ENCODE peak calls at places on chromosomes 11 and 22, in ten cellular contexts. Q is cardiac muscle cell, C is cardiac fibroblast, A is BE2C, L is A549, W is endothelial cell of umbilical vein, Z is GM12865, B is fibroblast of lung, X is dorsolateral prefrontal cortex, H is foreskin fibroblast. P is an unnamed sample.

GRCh38 chr11:45141171-45141570 is 5.3 kb upstream of the PRDM11 start:
- DNase-seq in Q (no peak), C (no peak), A (no peak), L (no peak), W (no peak), Z (peak; percentile 43), B (no peak), X (no peak), H (no peak), P (no peak)

GRCh38 chr11:15707971-15708370 is 593.2 kb downstream of the INSC start:
- DNase-seq in Q (no peak), C (peak; percentile 7), A (peak; percentile 61), L (peak; percentile 33), W (no peak), Z (no peak), B (peak; percentile 45), X (peak; percentile 37), H (no peak), P (no peak)

GRCh38 chr22:49475253-49475652 is 352.4 kb downstream of the BRD1 start:
- DNase-seq in Q (no peak), C (no peak), A (no peak), L (no peak), W (no peak), Z (no peak), B (no peak), X (no peak), H (no peak), P (no peak)

GRCh38 chr11:115652094-115652493 is 147.9 kb upstream of the CADM1 start:
- DNase-seq in Q (no peak), C (no peak), A (no peak), L (no peak), W (no peak), Z (no peak), B (no peak), X (no peak), H (no peak), P (no peak)

GRCh38 chr22:33921576-33922181 is 1.4 kb upstream of the LARGE1 start:
- DNase-seq in Q (peak; percentile 89), C (peak; percentile 61), A (peak; percentile 50), L (peak; percentile 17), W (no peak), Z (peak; percentile 74), B (peak; percentile 68), X (peak; percentile 75), H (peak; percentile 22), P (no peak)

GRCh38 chr11:3007404-3008010 is 15.4 kb upstream of the NAP1L4 start:
- DNase-seq in Q (no peak), C (no peak), A (no peak), L (no peak), W (no peak), Z (no peak), B (no peak), X (no peak), H (no peak), P (no peak)

GRCh38 chr11:94519478-94520084 is 7.3 kb downstream of the C11orf97 start:
- DNase-seq in Q (peak; percentile 56), C (peak; percentile 62), A (no peak), L (no peak), W (peak; percentile 38), Z (peak; percentile 18), B (peak; percentile 17), X (no peak), H (no peak), P (no peak)

GRCh38 chr11:111631666-111632039 is 29.4 kb downstream of the SIK2 start:
- DNase-seq in Q (no peak), C (peak; percentile 87), A (peak; percentile 56), L (no peak), W (peak; percentile 38), Z (peak; percentile 26), B (peak; percentile 89), X (no peak), H (peak; percentile 81), P (peak; percentile 63)

GRCh38 chr11:27290261-27290660 is 72.8 kb downstream of the CCDC34 start:
- DNase-seq in Q (no peak), C (no peak), A (no peak), L (no peak), W (no peak), Z (no peak), B (no peak), X (no peak), H (no peak), P (no peak)

GRCh38 chr11:132631956-132632355 is 900.3 kb downstream of the OPCML start:
- DNase-seq in Q (no peak), C (no peak), A (no peak), L (no peak), W (no peak), Z (no peak), B (no peak), X (no peak), H (no peak), P (no peak)

GRCh38 chr11:107563702-107564101 is 1.8 kb downstream of the ALKBH8 start:
- DNase-seq in Q (peak; percentile 51), C (peak; percentile 70), A (peak; percentile 50), L (peak; percentile 44), W (peak; percentile 69), Z (peak; percentile 64), B (peak; percentile 62), X (no peak), H (peak; percentile 45), P (no peak)

GRCh38 chr11:116595305-116595880 is 177.4 kb downstream of the BUD13 start:
- DNase-seq in Q (no peak), C (no peak), A (no peak), L (no peak), W (no peak), Z (no peak), B (no peak), X (no peak), H (no peak), P (no peak)

GRCh38 chr22:26585104-26585790 is 4.7 kb downstream of the TPST2 start:
- DNase-seq in Q (peak; percentile 39), C (peak; percentile 66), A (peak; percentile 84), L (peak; percentile 22), W (peak; percentile 80), Z (no peak), B (peak; percentile 84), X (no peak), H (peak; percentile 89), P (peak; percentile 44)

DNA sequence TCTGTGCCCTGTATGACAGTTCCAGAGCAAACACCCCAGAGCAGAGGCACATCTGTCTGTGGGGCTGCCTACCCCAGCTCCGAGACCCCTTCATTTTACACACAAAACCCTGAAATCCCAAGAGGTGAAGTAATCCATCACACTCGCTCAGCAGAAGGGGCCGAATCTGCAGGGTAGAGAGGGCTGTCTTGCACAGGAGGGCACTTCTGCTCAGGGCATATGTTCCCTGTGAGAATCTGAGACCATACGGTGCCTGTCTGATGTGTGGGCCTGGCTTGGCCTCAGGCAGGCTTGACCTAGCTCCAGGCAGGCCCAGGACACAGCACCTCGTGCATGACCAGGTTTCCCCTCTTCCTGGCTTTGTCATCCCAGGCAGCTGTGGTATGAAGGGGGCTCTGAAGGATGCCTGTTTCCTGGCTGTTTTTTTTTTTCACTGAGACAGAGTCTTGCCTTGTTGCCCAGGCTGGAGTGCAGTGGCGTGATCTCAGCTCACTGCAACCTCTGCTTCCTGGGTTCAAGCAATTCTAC is 37.2 kb downstream of the GRIK4 start:
- DNase-seq in Q (no peak), C (no peak), A (no peak), L (no peak), W (no peak), Z (no peak), B (no peak), X (no peak), H (no peak), P (no peak)
- H3K4me3 ChIP-seq in Q (no peak overlapping the region), C (no peak overlapping the region), A (no peak overlapping the region), L (no peak overlapping the region), W (no peak overlapping the region), Z (no peak overlapping the region), B (no peak overlapping the region), X (no peak overlapping the region), H (no peak overlapping the region), P (no peak overlapping the region)

GRCh38 chr22:38304526-38304925 is 12.7 kb downstream of the CSNK1E start:
- DNase-seq in Q (no peak), C (peak; percentile 80), A (no peak), L (no peak), W (no peak), Z (no peak), B (no peak), X (no peak), H (no peak), P (no peak)
- TF ChIP-seq CTCF in Q (no peak), C (peak; percentile 52), A (no peak), L (no peak), W (no peak), Z (no peak), B (no peak), X (peak; percentile 32), H (no peak), P (no peak)

DNA sequence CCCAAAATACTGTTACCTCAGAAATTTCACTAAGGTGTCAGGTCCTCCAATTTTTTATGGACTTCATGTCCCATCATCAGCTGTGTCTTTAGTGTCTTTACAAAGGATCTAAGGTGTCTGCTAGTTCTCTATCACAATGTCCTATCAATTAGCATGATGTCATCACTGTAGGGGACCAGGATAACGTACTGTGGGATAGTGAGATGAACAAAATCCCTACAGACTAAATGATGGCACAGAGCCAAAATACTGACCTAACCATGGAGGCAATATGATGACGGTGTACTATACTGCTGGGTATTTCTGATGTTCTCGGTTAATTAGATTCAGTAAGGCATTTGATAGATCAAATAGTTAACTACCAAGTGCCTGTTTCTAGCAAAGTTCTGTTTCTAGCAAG is 82.5 kb downstream of the SBF2 start:
- DNase-seq in Q (no peak), C (peak; percentile 38), A (peak; percentile 6), L (no peak), W (no peak), Z (no peak), B (no peak), X (no peak), H (no peak), P (no peak)
- H3K4me3 ChIP-seq in Q (no peak overlapping the region), C (no peak overlapping the region), A (no peak overlapping the region), L (no peak overlapping the region), W (no peak overlapping the region), Z (no peak overlapping the region), B (no peak overlapping the region), X (no peak overlapping the region), H (no peak overlapping the region), P (no peak overlapping the region)

DNA sequence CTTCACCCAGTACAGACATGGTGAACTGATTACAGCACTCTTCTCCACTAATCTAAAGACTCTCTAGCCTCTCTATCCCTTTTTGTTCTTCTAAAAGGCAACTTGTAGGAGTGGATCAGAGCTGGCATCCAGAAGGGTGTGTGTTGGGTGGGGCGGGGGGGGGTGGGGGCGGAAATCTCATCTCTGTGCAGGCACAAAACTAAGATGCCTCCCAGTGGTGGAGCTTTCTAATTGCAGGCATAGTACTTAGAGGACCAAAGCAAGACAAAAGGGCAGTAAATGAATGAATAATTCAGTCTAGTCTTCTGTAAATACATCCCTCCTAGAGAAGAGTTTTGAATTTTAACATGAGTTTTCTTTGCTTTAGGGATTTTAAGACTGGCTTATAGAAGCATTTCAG is 11.4 kb upstream of the EMID1 start:
- DNase-seq in Q (no peak), C (no peak), A (no peak), L (no peak), W (no peak), Z (no peak), B (no peak), X (no peak), H (no peak), P (no peak)
- TF ChIP-seq CTCF in Q (no peak), C (no peak), A (peak; percentile 29), L (no peak), W (no peak), Z (peak; percentile 3), B (no peak), X (no peak), H (no peak), P (peak; percentile 3)

P was measured in AG09309.